ENCODE peak calls at places on chromosome 1, in seven cellular contexts. E is T-helper 2 cell; P is stimulated activated CD8-positive, alpha-beta memory T cell treated with anti-CD3 and anti-CD28 coated beads, Interleukin-4, amount 100 ng/mL, for 24 hours; J is naive B cell; A is MCF 10A; B is kidney epithelial cell; V is pancreas. Z is an unnamed sample.

GRCh38 chr1:81369814-81370213 is 430.9 kb upstream of the ADGRL2 start:
- DNase-seq in V (no peak), B (no peak), P (no peak), E (no peak), J (no peak), A (no peak), Z (no peak)

GRCh38 chr1:3244539-3245315 is 175.7 kb downstream of the PRDM16 start:
- DNase-seq in V (no peak), J (no peak), A (no peak), P (no peak), E (no peak), B (no peak), Z (no peak)

GRCh38 chr1:228151170-228151513 is 1.4 kb downstream of the GJC2 start:
- DNase-seq in B (no peak), P (no peak), J (no peak), A (no peak), E (no peak), V (no peak), Z (peak)

GRCh38 chr1:167775178-167775577 is 53.4 kb downstream of the MPZL1 start:
- DNase-seq in B (no peak), V (no peak), E (no peak), P (no peak), A (no peak), J (no peak), Z (no peak)

GRCh38 chr1:117146570-117147340 is 25.2 kb upstream of the TRIM45 start:
- DNase-seq in V (peak), A (peak), J (no peak), E (no peak), B (peak), P (no peak), Z (no peak)

GRCh38 chr1:233627376-233627775 is 13.5 kb downstream of the KCNK1 start:
- DNase-seq in V (no peak), P (no peak), A (peak), J (no peak), B (no peak), E (peak), Z (no peak)

GRCh38 chr1:161779393-161779792 is 13.3 kb downstream of the ATF6 start:
- DNase-seq in J (no peak), V (no peak), P (no peak), A (no peak), B (no peak), E (no peak), Z (no peak)

GRCh38 chr1:40868051-40868723 is 6.0 kb upstream of the CITED4 start:
- DNase-seq in A (peak), B (peak), J (no peak), P (no peak), E (peak), V (peak), Z (no peak)

GRCh38 chr1:94792473-94792875 is 27.7 kb upstream of the SLC44A3 start:
- DNase-seq in E (no peak), B (no peak), J (peak), A (peak), P (no peak), V (no peak), Z (no peak)

Z was measured in natural killer cell treated with Interleukin-12 subunit alpha and Interleukin-12 subunit beta and Interleukin-15 and Interleukin-18, amount 100 ng/mL, for 72 hours.